ENCODE peak calls at places on chromosomes 13 and 19, in six cellular contexts. C is tibial nerve, O is lung, W is ovary, R is fibroblast of lung, Z is upper lobe of left lung. F is an unnamed sample.

GRCh38 chr19:40270362-40271089 is 14.6 kb downstream of the AKT2 start:
- DNase-seq in O (no peak), Z (no peak), C (no peak), W (no peak), R (no peak), F (no peak)

GRCh38 chr13:94480672-94481145 is 1.2 kb upstream of the DCT start:
- DNase-seq in W (no peak), R (peak; percentile 49), O (no peak), C (peak; percentile 12), Z (no peak), F (no peak)

GRCh38 chr13:29702912-29703351 is 107.4 kb upstream of the SLC7A1 start:
- DNase-seq in O (no peak), R (peak; percentile 92), Z (no peak), W (no peak), C (peak; percentile 38), F (peak; percentile 76)

GRCh38 chr13:48784906-48785555 is 131.3 kb downstream of the CYSLTR2 start:
- DNase-seq in O (no peak), W (no peak), R (peak; percentile 70), C (no peak), Z (no peak), F (no peak)

GRCh38 chr13:66915596-66916185 is 314.4 kb downstream of the PCDH9 start:
- DNase-seq in W (no peak), Z (no peak), C (no peak), R (peak; percentile 65), O (no peak), F (no peak)

GRCh38 chr19:10137751-10138682 is 18.3 kb upstream of the EIF3G start:
- DNase-seq in O (no peak), Z (peak; percentile 61), R (no peak), C (no peak), W (no peak), F (no peak)

GRCh38 chr19:33416307-33417215 is 43.1 kb downstream of the CEBPG start:
- DNase-seq in W (peak; percentile 50), R (peak; percentile 59), Z (no peak), C (peak; percentile 65), O (peak; percentile 48), F (peak; percentile 74)

GRCh38 chr19:29415507-29415906 is 110.3 kb upstream of the VSTM2B start:
- DNase-seq in R (no peak), C (no peak), Z (no peak), W (no peak), O (no peak), F (no peak)

GRCh38 chr19:15113245-15114152 is 6.3 kb downstream of the SYDE1 start:
- DNase-seq in Z (peak; percentile 84), W (no peak), O (no peak), C (no peak), R (no peak), F (no peak)

GRCh38 chr13:114048463-114048862 is 74.6 kb upstream of the C13orf46 start:
- DNase-seq in O (no peak), C (no peak), Z (peak; percentile 85), W (no peak), R (no peak), F (no peak)

GRCh38 chr13:26021516-26021915 is 30.3 kb downstream of the SHISA2 start:
- DNase-seq in O (no peak), C (no peak), Z (no peak), W (no peak), R (peak; percentile 51), F (no peak)

GRCh38 chr13:104645786-104646185 is 1579.6 kb upstream of the SLC10A2 start:
- DNase-seq in C (no peak), R (no peak), O (no peak), W (no peak), Z (no peak), F (no peak)

GRCh38 chr19:47438793-47439220 is 19.5 kb upstream of the MEIS3 start:
- DNase-seq in R (no peak), C (no peak), W (no peak), Z (no peak), O (no peak), F (no peak)

GRCh38 chr13:113084943-113085540 is 20.5 kb upstream of the F7 start:
- DNase-seq in O (no peak), C (no peak), R (no peak), Z (peak; percentile 61), W (no peak), F (no peak)

GRCh38 chr13:63636231-63636993 is 2220.8 kb upstream of the PCDH20 start:
- DNase-seq in W (no peak), Z (no peak), R (no peak), C (no peak), O (no peak), F (no peak)

GRCh38 chr13:21528616-21529015 is 69.5 kb upstream of the ZDHHC20 start:
- DNase-seq in W (no peak), O (no peak), C (no peak), Z (no peak), R (peak; percentile 94), F (no peak)

GRCh38 chr19:33193864-33194362 is at the start of gene LRP3:
- DNase-seq in Z (peak; percentile 91), W (peak; percentile 61), C (no peak), R (peak; percentile 41), O (no peak), F (no peak)

GRCh38 chr13:104773775-104774174 is 1707.6 kb upstream of the SLC10A2 start:
- DNase-seq in W (no peak), Z (no peak), C (no peak), R (peak; percentile 55), O (no peak), F (no peak)

GRCh38 chr19:40521276-40521675 is 54.5 kb downstream of the SPTBN4 start:
- DNase-seq in C (no peak), R (no peak), O (no peak), Z (no peak), W (no peak), F (no peak)

GRCh38 chr19:28737021-28737525 is 475.9 kb downstream of the UQCRFS1 start:
- DNase-seq in O (no peak), R (peak; percentile 18), Z (no peak), C (peak; percentile 19), W (no peak), F (no peak)

GRCh38 chr19:35044317-35045117 is 3.0 kb downstream of the HPN start:
- DNase-seq in C (peak; percentile 78), Z (no peak), W (no peak), R (peak; percentile 18), O (peak; percentile 69), F (no peak)

GRCh38 chr19:55766466-55766865 is 2.5 kb upstream of the RFPL4AL1 start:
- DNase-seq in O (no peak), R (no peak), Z (no peak), C (no peak), W (no peak), F (no peak)

GRCh38 chr13:51814825-51815650 is 11.1 kb upstream of the DHRS12 start:
- DNase-seq in Z (no peak), O (peak; percentile 70), C (peak; percentile 74), W (no peak), R (peak; percentile 28), F (no peak)

GRCh38 chr19:3556978-3557460 is 367 bp downstream of the MFSD12 start:
- DNase-seq in Z (peak; percentile 90), W (peak; percentile 30), C (no peak), R (peak; percentile 42), O (no peak), F (peak; percentile 77)

GRCh38 chr19:3557461-3558248 is at the start of gene MFSD12:
- DNase-seq in C (peak; percentile 91), O (peak; percentile 93), W (peak; percentile 93), R (peak; percentile 93), Z (peak; percentile 99), F (peak; percentile 91)

GRCh38 chr19:3556423-3556977 is 886 bp downstream of the MFSD12 start:
- DNase-seq in Z (no peak), W (no peak), R (no peak), C (no peak), O (no peak), F (peak; percentile 40)

GRCh38 chr19:3554254-3555083 is 2.9 kb downstream of the MFSD12 start:
- DNase-seq in W (no peak), O (no peak), Z (no peak), R (no peak), C (no peak), F (no peak)

GRCh38 chr19:3555653-3556422 is 1.5 kb downstream of the MFSD12 start:
- DNase-seq in R (no peak), Z (no peak), O (no peak), W (no peak), C (no peak), F (no peak)
- H3K4me3 ChIP-seq in R (peak overlapping the region; percentile 79), Z (no peak overlapping the region), O (peak overlapping the region; percentile 93), W (peak overlapping the region; percentile 86), C (peak overlapping the region; percentile 95), F (peak overlapping the region; percentile 78)

GRCh38 chr13:44465318-44465717 is 91.7 kb downstream of the SERP2 start:
- DNase-seq in R (peak; percentile 39), C (no peak), Z (no peak), W (no peak), O (no peak), F (no peak)

GRCh38 chr13:44463759-44464158 is 90.1 kb downstream of the SERP2 start:
- DNase-seq in R (no peak), Z (no peak), W (no peak), O (no peak), C (no peak), F (no peak)

GRCh38 chr13:44455781-44456180 is 82.2 kb downstream of the SERP2 start:
- DNase-seq in Z (no peak), C (no peak), O (no peak), R (no peak), W (no peak), F (no peak)

GRCh38 chr13:44458313-44458975 is 84.8 kb downstream of the SERP2 start:
- DNase-seq in O (no peak), W (no peak), R (no peak), Z (peak; percentile 56), C (no peak), F (no peak)

DNA sequence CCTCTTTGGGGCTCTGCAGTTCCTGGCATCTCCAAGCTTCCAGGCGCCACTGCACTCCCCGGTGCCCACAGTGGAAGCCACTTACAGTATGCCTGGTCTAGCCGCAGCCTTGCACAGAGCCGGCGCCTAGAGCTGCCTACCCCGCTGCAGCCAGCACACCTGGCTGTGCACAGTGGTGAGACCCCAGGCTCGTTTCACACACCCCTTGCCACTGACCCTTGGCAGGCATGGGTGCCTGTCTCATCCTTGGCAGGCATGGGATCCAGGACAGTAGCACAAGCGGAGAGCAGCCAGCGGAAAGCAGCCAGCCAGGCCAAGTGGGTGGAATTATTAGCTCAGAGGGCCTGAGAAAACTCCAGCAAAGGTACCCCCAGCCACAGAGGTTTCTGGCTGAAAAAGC is 86.0 kb downstream of the SERP2 start:
- DNase-seq in O (no peak), Z (peak; percentile 51), W (no peak), R (no peak), C (no peak), F (no peak)
- TF ChIP-seq CTCF in O (no peak), Z (no peak), W (no peak), R (no peak), C (no peak), F (no peak)

DNA sequence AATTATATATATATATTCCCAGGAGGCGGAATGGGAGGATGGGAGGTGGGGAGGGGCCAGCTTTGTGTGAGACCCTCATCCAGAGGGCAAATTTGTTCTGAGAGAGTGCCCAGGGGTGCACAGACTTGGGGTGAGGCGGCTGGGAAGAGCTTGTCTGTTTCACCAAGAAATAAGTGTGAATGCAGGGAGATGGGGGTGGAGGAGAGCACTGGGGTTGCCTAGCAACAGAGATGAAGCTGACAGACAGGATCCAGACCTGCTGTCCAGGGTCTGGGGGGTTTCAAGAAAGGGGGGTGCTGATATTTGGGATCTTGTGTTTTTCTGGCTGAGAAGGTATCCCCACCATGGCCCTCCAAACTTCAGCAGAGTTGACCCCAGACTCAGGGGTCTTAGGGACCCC is 18.6 kb upstream of the TNFAIP8L1 start:
- DNase-seq in Z (no peak), C (no peak), O (no peak), W (no peak), R (no peak), F (no peak)
- H3K27ac ChIP-seq in Z (no peak overlapping the region), C (no peak overlapping the region), O (no peak overlapping the region), W (no peak overlapping the region), R (no peak overlapping the region), F (no peak overlapping the region)

GRCh38 chr19:17234911-17235617 is 9.0 kb downstream of the OCEL1 start:
- DNase-seq in W (peak; percentile 58), R (peak; percentile 37), C (no peak), Z (peak; percentile 91), O (no peak), F (peak; percentile 72)
- H3K4me3 ChIP-seq in W (peak overlapping the region; percentile 21), R (peak overlapping the region; percentile 61), C (peak overlapping the region; percentile 34), Z (peak overlapping the region; percentile 19), O (peak overlapping the region; percentile 43), F (peak overlapping the region; percentile 60)